ENCODE peak calls at places on chromosome 22, in four cellular contexts. One of them, this sample, is unnamed.

GRCh38 chr22:45469573-45470383 is 32.9 kb upstream of the FBLN1 start:
- DNase-seq in B cell: no peak
- DNase-seq in stimulated activated CD8-positive, alpha-beta memory T cell treated with anti-CD3 and anti-CD28 coated beads, Interleukin-15, amount 100 ng/mL, for 48 hours: no peak
- DNase-seq in tibial nerve: no peak
- DNase-seq in this sample: peak

GRCh38 chr22:36368359-36368983 is 19.3 kb downstream of the MYH9 start:
- DNase-seq in B cell: no peak
- DNase-seq in stimulated activated CD8-positive, alpha-beta memory T cell treated with anti-CD3 and anti-CD28 coated beads, Interleukin-15, amount 100 ng/mL, for 48 hours: no peak
- DNase-seq in tibial nerve: no peak
- DNase-seq in this sample: peak

GRCh38 chr22:19853879-19854777 is 546 bp downstream of the GNB1L start:
- DNase-seq in B cell: no peak
- DNase-seq in stimulated activated CD8-positive, alpha-beta memory T cell treated with anti-CD3 and anti-CD28 coated beads, Interleukin-15, amount 100 ng/mL, for 48 hours: no peak
- DNase-seq in tibial nerve: no peak
- DNase-seq in this sample: peak

GRCh38 chr22:25027959-25028840 is 75.7 kb downstream of the KIAA1671 start:
- DNase-seq in B cell: no peak
- DNase-seq in stimulated activated CD8-positive, alpha-beta memory T cell treated with anti-CD3 and anti-CD28 coated beads, Interleukin-15, amount 100 ng/mL, for 48 hours: no peak
- DNase-seq in tibial nerve: peak
- DNase-seq in this sample: peak

GRCh38 chr22:40834628-40835027 is 15.5 kb upstream of the SLC25A17 start:
- DNase-seq in B cell: no peak
- DNase-seq in stimulated activated CD8-positive, alpha-beta memory T cell treated with anti-CD3 and anti-CD28 coated beads, Interleukin-15, amount 100 ng/mL, for 48 hours: no peak
- DNase-seq in tibial nerve: no peak
- DNase-seq in this sample: no peak

GRCh38 chr22:28112548-28113043 is 193.5 kb upstream of the PITPNB start:
- DNase-seq in B cell: no peak
- DNase-seq in stimulated activated CD8-positive, alpha-beta memory T cell treated with anti-CD3 and anti-CD28 coated beads, Interleukin-15, amount 100 ng/mL, for 48 hours: no peak
- DNase-seq in tibial nerve: peak
- DNase-seq in this sample: peak

GRCh38 chr22:23752090-23752691 is 1.3 kb upstream of the ZNF70 start:
- DNase-seq in B cell: peak
- DNase-seq in stimulated activated CD8-positive, alpha-beta memory T cell treated with anti-CD3 and anti-CD28 coated beads, Interleukin-15, amount 100 ng/mL, for 48 hours: no peak
- DNase-seq in tibial nerve: no peak
- DNase-seq in this sample: no peak

GRCh38 chr22:36079041-36079440 is 50.4 kb upstream of the RBFOX2 start:
- DNase-seq in B cell: no peak
- DNase-seq in stimulated activated CD8-positive, alpha-beta memory T cell treated with anti-CD3 and anti-CD28 coated beads, Interleukin-15, amount 100 ng/mL, for 48 hours: no peak
- DNase-seq in tibial nerve: no peak
- DNase-seq in this sample: no peak

GRCh38 chr22:37892566-37893338 is 13.3 kb upstream of the MICALL1 start:
- DNase-seq in B cell: no peak
- DNase-seq in stimulated activated CD8-positive, alpha-beta memory T cell treated with anti-CD3 and anti-CD28 coated beads, Interleukin-15, amount 100 ng/mL, for 48 hours: no peak
- DNase-seq in tibial nerve: no peak
- DNase-seq in this sample: no peak

GRCh38 chr22:26606611-26607010 is 11.2 kb downstream of the CRYBB1 start:
- DNase-seq in B cell: no peak
- DNase-seq in stimulated activated CD8-positive, alpha-beta memory T cell treated with anti-CD3 and anti-CD28 coated beads, Interleukin-15, amount 100 ng/mL, for 48 hours: no peak
- DNase-seq in tibial nerve: no peak
- DNase-seq in this sample: peak

GRCh38 chr22:30452861-30453260 is 19.0 kb downstream of the SEC14L3 start:
- DNase-seq in B cell: no peak
- DNase-seq in stimulated activated CD8-positive, alpha-beta memory T cell treated with anti-CD3 and anti-CD28 coated beads, Interleukin-15, amount 100 ng/mL, for 48 hours: no peak
- DNase-seq in tibial nerve: no peak
- DNase-seq in this sample: no peak

GRCh38 chr22:29093980-29094379 is 21.1 kb downstream of the KREMEN1 start:
- DNase-seq in B cell: no peak
- DNase-seq in stimulated activated CD8-positive, alpha-beta memory T cell treated with anti-CD3 and anti-CD28 coated beads, Interleukin-15, amount 100 ng/mL, for 48 hours: no peak
- DNase-seq in tibial nerve: no peak
- DNase-seq in this sample: no peak